ENCODE peak calls at places on chromosomes 2 and 18, in nine cellular contexts. X, V, S, W, T, A, L, B and G are unnamed samples.

GRCh38 chr2:53088062-53088461 is 679.5 kb upstream of the CHAC2 start:
- DNase-seq in W (no peak), S (no peak), A (no peak), V (no peak), X (no peak), T (peak), L (no peak), B (no peak), G (no peak)

GRCh38 chr18:34773961-34774754 is 64.1 kb downstream of the DTNA start:
- DNase-seq in L (no peak), T (peak), S (peak), B (no peak), W (no peak), A (no peak), V (peak), X (no peak), G (no peak)

GRCh38 chr18:35582310-35582682 is 756 bp downstream of the GALNT1 start:
- DNase-seq in L (no peak), X (no peak), B (no peak), W (no peak), S (no peak), A (peak), T (peak), V (no peak), G (no peak)

GRCh38 chr18:43970656-43971055 is 693.4 kb upstream of the SYT4 start:
- DNase-seq in L (no peak), X (no peak), A (no peak), V (peak), T (peak), B (no peak), S (no peak), W (no peak), G (no peak)

GRCh38 chr2:64980192-64980591 is 9.0 kb upstream of the SLC1A4 start:
- DNase-seq in L (no peak), T (no peak), V (no peak), S (no peak), X (no peak), B (no peak), A (no peak), W (no peak), G (no peak)

GRCh38 chr18:79801217-79801616 is 3.5 kb downstream of the KCNG2 start:
- DNase-seq in L (peak), B (no peak), A (no peak), V (no peak), W (no peak), S (no peak), X (no peak), T (no peak), G (no peak)

GRCh38 chr2:109126501-109126860 is 2.5 kb upstream of the SH3RF3 start:
- DNase-seq in X (no peak), W (peak), A (no peak), B (no peak), L (no peak), T (peak), V (peak), S (peak), G (no peak)

GRCh38 chr2:240561325-240561971 is 1.3 kb downstream of the DUSP28 start:
- DNase-seq in A (no peak), B (no peak), L (no peak), X (no peak), T (peak), W (peak), S (peak), V (peak), G (no peak)

GRCh38 chr2:218228366-218229092 is 11.5 kb downstream of the ARPC2 start:
- DNase-seq in W (no peak), L (no peak), A (no peak), X (no peak), T (peak), B (no peak), V (peak), S (no peak), G (peak)

GRCh38 chr2:44233450-44234128 is 41.7 kb upstream of the SLC3A1 start:
- DNase-seq in V (peak), T (peak), A (peak), X (no peak), L (no peak), W (no peak), S (no peak), B (no peak), G (peak)

GRCh38 chr2:40955635-40956034 is 503.7 kb upstream of the SLC8A1 start:
- DNase-seq in A (no peak), T (no peak), V (no peak), S (no peak), W (no peak), B (no peak), L (no peak), X (no peak), G (no peak)

GRCh38 chr2:12787891-12788783 is 71.4 kb downstream of the TRIB2 start:
- DNase-seq in B (no peak), W (no peak), S (no peak), A (no peak), X (no peak), T (peak), L (no peak), V (peak), G (no peak)

GRCh38 chr18:45437399-45437798 is 177.9 kb upstream of the SLC14A2 start:
- DNase-seq in S (no peak), T (no peak), A (no peak), X (no peak), B (no peak), L (no peak), V (no peak), W (no peak), G (no peak)

GRCh38 chr18:13447621-13448020 is 229.1 kb downstream of the LDLRAD4 start:
- DNase-seq in A (peak), X (peak), L (peak), T (peak), V (peak), W (peak), S (peak), B (no peak), G (peak)